ENCODE peak calls at places on chromosome 20, in ten cellular contexts. P is esophagus squamous epithelium, D is WTC11, K is GM03348, U is lung microvascular endothelial cell, C is bronchial epithelial cell, L is adrenal gland, R is heart left ventricle, N is tibial nerve, B is KBM-7. Z is an unnamed sample.

GRCh38 chr20:50346372-50347347 is 156.0 kb downstream of the CEBPB start:
- DNase-seq in L (peak; percentile 93), U (peak; percentile 72), K (peak; percentile 79), P (no peak), N (peak; percentile 83), D (no peak), C (peak; percentile 56), R (peak; percentile 89), B (peak; percentile 60), Z (no peak)

GRCh38 chr20:62236674-62236996 is 1.7 kb upstream of the OSBPL2 start:
- DNase-seq in D (peak; percentile 52), K (no peak), U (no peak), R (no peak), C (no peak), N (no peak), B (no peak), P (no peak), L (no peak), Z (no peak)

GRCh38 chr20:61985096-61985495 is 80.6 kb downstream of the TAF4 start:
- DNase-seq in B (no peak), D (no peak), N (no peak), U (no peak), R (no peak), P (no peak), L (no peak), C (no peak), K (no peak), Z (no peak)

GRCh38 chr20:25296094-25297093 is 48.5 kb downstream of the PYGB start:
- DNase-seq in N (no peak), U (peak; percentile 16), R (no peak), K (peak; percentile 70), C (no peak), D (peak; percentile 40), B (peak; percentile 24), L (no peak), P (no peak), Z (no peak)

GRCh38 chr20:18727032-18727508 is 86.5 kb upstream of the SCP2D1 start:
- DNase-seq in D (no peak), K (no peak), C (peak; percentile 20), B (no peak), R (no peak), N (no peak), U (no peak), P (no peak), L (peak; percentile 2), Z (no peak)

GRCh38 chr20:3406481-3407425 is 716 bp downstream of the DNAAF9 start:
- DNase-seq in N (peak; percentile 36), U (peak; percentile 27), L (peak; percentile 55), D (peak; percentile 30), C (peak; percentile 30), B (peak; percentile 38), K (peak; percentile 65), R (peak; percentile 66), P (no peak), Z (no peak)

GRCh38 chr20:58113706-58114105 is 114.7 kb downstream of the ANKRD60 start:
- DNase-seq in L (no peak), N (no peak), D (no peak), B (no peak), C (no peak), K (no peak), U (no peak), P (no peak), R (no peak), Z (no peak)

GRCh38 chr20:6421321-6422030 is 298.6 kb upstream of the FERMT1 start:
- DNase-seq in N (no peak), U (no peak), R (no peak), P (no peak), C (no peak), K (no peak), D (no peak), L (no peak), B (no peak), Z (no peak)

GRCh38 chr20:22575087-22575721 is 9.2 kb downstream of the FOXA2 start:
- DNase-seq in N (no peak), P (no peak), U (no peak), L (no peak), K (no peak), D (no peak), R (no peak), B (no peak), C (no peak), Z (peak; percentile 26)

GRCh38 chr20:61516398-61517208 is 264.5 kb downstream of the CDH4 start:
- DNase-seq in R (peak; percentile 40), L (no peak), K (peak; percentile 55), D (no peak), B (no peak), U (no peak), C (no peak), P (no peak), N (no peak), Z (no peak)

GRCh38 chr20:50804453-50805348 is 9.8 kb downstream of the BCAS4 start:
- DNase-seq in U (no peak), N (no peak), B (peak; percentile 47), C (no peak), K (no peak), P (no peak), D (no peak), L (no peak), R (no peak), Z (no peak)

GRCh38 chr20:44271915-44272663 is 25.0 kb downstream of the GDAP1L1 start:
- DNase-seq in N (no peak), D (peak; percentile 71), C (no peak), R (no peak), P (no peak), U (no peak), B (peak; percentile 16), L (no peak), K (no peak), Z (no peak)

GRCh38 chr20:20017001-20017851 is at the start of gene NAA20:
- DNase-seq in U (peak; percentile 94), B (peak; percentile 91), N (peak; percentile 81), C (peak; percentile 86), D (peak; percentile 96), K (peak; percentile 97), P (peak; percentile 42), R (peak; percentile 95), L (peak; percentile 95), Z (peak; percentile 84)

GRCh38 chr20:20024942-20025341 is 7.8 kb downstream of the NAA20 start:
- DNase-seq in N (no peak), P (no peak), K (peak; percentile 33), B (no peak), L (no peak), U (no peak), R (no peak), D (no peak), C (no peak), Z (peak; percentile 29)

GRCh38 chr20:37886851-37887297 is 16.1 kb upstream of the VSTM2L start:
- DNase-seq in U (peak; percentile 27), K (no peak), B (no peak), N (no peak), R (peak; percentile 62), C (no peak), L (peak; percentile 81), D (no peak), P (no peak), Z (peak; percentile 19)

GRCh38 chr20:12891643-12892042 is 117.1 kb upstream of the SPTLC3 start:
- DNase-seq in R (no peak), L (no peak), N (no peak), K (no peak), B (no peak), C (no peak), P (no peak), D (no peak), U (no peak), Z (no peak)

GRCh38 chr20:48175261-48175660 is 390.0 kb upstream of the SULF2 start:
- DNase-seq in K (no peak), R (no peak), N (no peak), L (no peak), D (no peak), P (no peak), C (no peak), U (no peak), B (no peak), Z (no peak)

GRCh38 chr20:46400828-46401477 is 5.5 kb downstream of the ELMO2 start:
- DNase-seq in K (peak; percentile 30), L (no peak), N (no peak), P (no peak), U (no peak), B (peak; percentile 61), C (peak; percentile 25), R (no peak), D (no peak), Z (no peak)

Z was measured in RCC 7860.